ENCODE peak calls at places on chromosomes 3 and 15, in five cellular contexts. One of them, this sample, is unnamed.

GRCh38 chr3:46693038-46693896 is at the start of gene ALS2CL:
- DNase-seq in psoas muscle: peak
- DNase-seq in OCI-M1: no peak
- DNase-seq in stimulated activated CD4-positive, alpha-beta T cell treated with anti-CD3 and anti-CD28 coated beads, Interleukin-2, amount 100 ng/mL, for 48 hours: peak
- DNase-seq in hepatocyte: peak
- DNase-seq in this sample: no peak

GRCh38 chr3:9503283-9503682 is 50.3 kb downstream of the LHFPL4 start:
- DNase-seq in psoas muscle: peak
- DNase-seq in stimulated activated CD4-positive, alpha-beta T cell treated with anti-CD3 and anti-CD28 coated beads, Interleukin-2, amount 100 ng/mL, for 48 hours: peak
- DNase-seq in hepatocyte: peak
- DNase-seq in OCI-M1: peak
- DNase-seq in this sample: no peak

GRCh38 chr15:25846377-25846776 is 16.8 kb downstream of the ATP10A start:
- DNase-seq in OCI-M1: no peak
- DNase-seq in psoas muscle: no peak
- DNase-seq in stimulated activated CD4-positive, alpha-beta T cell treated with anti-CD3 and anti-CD28 coated beads, Interleukin-2, amount 100 ng/mL, for 48 hours: no peak
- DNase-seq in hepatocyte: no peak
- DNase-seq in this sample: no peak

GRCh38 chr15:28273468-28273867 is 48.5 kb downstream of the HERC2 start:
- DNase-seq in OCI-M1: no peak
- DNase-seq in psoas muscle: no peak
- DNase-seq in stimulated activated CD4-positive, alpha-beta T cell treated with anti-CD3 and anti-CD28 coated beads, Interleukin-2, amount 100 ng/mL, for 48 hours: no peak
- DNase-seq in hepatocyte: peak
- DNase-seq in this sample: no peak

GRCh38 chr3:127524300-127524896 is 66.1 kb downstream of the TPRA1 start:
- DNase-seq in OCI-M1: no peak
- DNase-seq in psoas muscle: no peak
- DNase-seq in stimulated activated CD4-positive, alpha-beta T cell treated with anti-CD3 and anti-CD28 coated beads, Interleukin-2, amount 100 ng/mL, for 48 hours: no peak
- DNase-seq in hepatocyte: no peak
- DNase-seq in this sample: no peak

GRCh38 chr15:78316211-78317077 is 17.0 kb upstream of the SKIC8 start:
- DNase-seq in OCI-M1: no peak
- DNase-seq in hepatocyte: peak
- DNase-seq in psoas muscle: peak
- DNase-seq in stimulated activated CD4-positive, alpha-beta T cell treated with anti-CD3 and anti-CD28 coated beads, Interleukin-2, amount 100 ng/mL, for 48 hours: no peak
- DNase-seq in this sample: no peak

GRCh38 chr15:63401078-63401477 is 19.4 kb upstream of the CA12 start:
- DNase-seq in OCI-M1: no peak
- DNase-seq in hepatocyte: no peak
- DNase-seq in stimulated activated CD4-positive, alpha-beta T cell treated with anti-CD3 and anti-CD28 coated beads, Interleukin-2, amount 100 ng/mL, for 48 hours: peak
- DNase-seq in psoas muscle: no peak
- DNase-seq in this sample: no peak

GRCh38 chr3:46850468-46850780 is 12.8 kb downstream of the MYL3 start:
- DNase-seq in OCI-M1: no peak
- DNase-seq in stimulated activated CD4-positive, alpha-beta T cell treated with anti-CD3 and anti-CD28 coated beads, Interleukin-2, amount 100 ng/mL, for 48 hours: no peak
- DNase-seq in psoas muscle: no peak
- DNase-seq in hepatocyte: no peak
- DNase-seq in this sample: no peak

GRCh38 chr3:184031187-184031792 is at the start of gene HTR3D:
- DNase-seq in OCI-M1: peak
- DNase-seq in stimulated activated CD4-positive, alpha-beta T cell treated with anti-CD3 and anti-CD28 coated beads, Interleukin-2, amount 100 ng/mL, for 48 hours: no peak
- DNase-seq in hepatocyte: no peak
- DNase-seq in psoas muscle: no peak
- DNase-seq in this sample: no peak

GRCh38 chr3:119352235-119352634 is 58.1 kb downstream of the ARHGAP31 start:
- DNase-seq in stimulated activated CD4-positive, alpha-beta T cell treated with anti-CD3 and anti-CD28 coated beads, Interleukin-2, amount 100 ng/mL, for 48 hours: peak
- DNase-seq in psoas muscle: no peak
- DNase-seq in OCI-M1: peak
- DNase-seq in hepatocyte: no peak
- DNase-seq in this sample: peak

GRCh38 chr3:52854013-52854412 is 19.2 kb upstream of the MUSTN1 start:
- DNase-seq in hepatocyte: no peak
- DNase-seq in OCI-M1: no peak
- DNase-seq in stimulated activated CD4-positive, alpha-beta T cell treated with anti-CD3 and anti-CD28 coated beads, Interleukin-2, amount 100 ng/mL, for 48 hours: no peak
- DNase-seq in psoas muscle: no peak
- DNase-seq in this sample: no peak

This sample was measured in natural killer cell treated with Interleukin-12 subunit alpha and Interleukin-12 subunit beta and Interleukin-15 and Interleukin-18, amount 100 ng/mL, for 72 hours.